ENCODE peak calls at places on chromosome 2, in four cellular contexts. N is GM12878, L is HepG2, Q is K562. E is an unnamed sample.

GRCh38 chr2:3745901-3746300 is 42.5 kb downstream of the DCDC2C start:
- DNase-seq in N (no peak), L (no peak), Q (no peak), E (no peak)

GRCh38 chr2:189799531-189799930 is 15.3 kb downstream of the PMS1 start:
- DNase-seq in N (no peak), L (no peak), Q (no peak), E (no peak)

GRCh38 chr2:138649571-138649970 is 130.6 kb downstream of the NXPH2 start:
- DNase-seq in N (no peak), L (no peak), Q (no peak), E (no peak)

GRCh38 chr2:171159326-171160118 is 1.2 kb downstream of the TLK1 start:
- DNase-seq in N (no peak), L (peak), Q (peak), E (peak)

GRCh38 chr2:120245933-120246332 is 6.7 kb upstream of the RALB start:
- DNase-seq in N (no peak), L (no peak), Q (no peak), E (no peak)

GRCh38 chr2:109699646-109700045 is 85.5 kb downstream of the SOWAHC start:
- DNase-seq in N (no peak), L (no peak), Q (no peak), E (no peak)

GRCh38 chr2:183214680-183215079 is 90.4 kb downstream of the NUP35 start:
- DNase-seq in N (no peak), L (no peak), Q (no peak), E (no peak)

GRCh38 chr2:229273384-229274338 is 2.6 kb upstream of the PID1 start:
- DNase-seq in N (peak), L (peak), Q (peak), E (peak)

GRCh38 chr2:217520361-217521010 is 482.3 kb downstream of the TNS1 start:
- DNase-seq in N (no peak), L (no peak), Q (no peak), E (no peak)

GRCh38 chr2:191942114-191943103 is 95.5 kb upstream of the CAVIN2 start:
- DNase-seq in N (no peak), L (no peak), Q (no peak), E (no peak)

GRCh38 chr2:149679286-149679685 is 91.7 kb upstream of the MMADHC start:
- DNase-seq in N (no peak), L (no peak), Q (no peak), E (no peak)

GRCh38 chr2:113157108-113157896 is 16.5 kb upstream of the PSD4 start:
- DNase-seq in N (no peak), L (no peak), Q (peak), E (peak)

GRCh38 chr2:229815858-229816257 is 101.5 kb upstream of the DNER start:
- DNase-seq in N (no peak), L (no peak), Q (no peak), E (no peak)

GRCh38 chr2:24304098-24304497 is 56.2 kb downstream of the ITSN2 start:
- DNase-seq in N (no peak), L (peak), Q (peak), E (no peak)

GRCh38 chr2:136917281-136917680 is 151.9 kb downstream of the THSD7B start:
- DNase-seq in N (no peak), L (no peak), Q (no peak), E (no peak)

GRCh38 chr2:204239756-204240155 is 303.2 kb downstream of the ICOS start:
- DNase-seq in N (no peak), L (no peak), Q (no peak), E (no peak)

GRCh38 chr2:237196866-237197618 is 111.4 kb downstream of the COPS8 start:
- DNase-seq in N (no peak), L (no peak), Q (peak), E (no peak)

GRCh38 chr2:152555048-152555447 is 162.2 kb downstream of the PRPF40A start:
- DNase-seq in N (no peak), L (no peak), Q (no peak), E (no peak)

GRCh38 chr2:187711122-187711521 is 156.9 kb upstream of the TFPI start:
- DNase-seq in N (no peak), L (no peak), Q (no peak), E (no peak)

GRCh38 chr2:11658208-11658607 is 11.8 kb downstream of the NTSR2 start:
- DNase-seq in N (no peak), L (no peak), Q (peak), E (no peak)

GRCh38 chr2:43105586-43106562 is 120.5 kb downstream of the ZFP36L2 start:
- DNase-seq in N (peak), L (peak), Q (peak), E (peak)

GRCh38 chr2:98524168-98524567 is 79.5 kb downstream of the INPP4A start:
- DNase-seq in N (no peak), L (no peak), Q (no peak), E (no peak)

GRCh38 chr2:60478660-60479059 is 74.8 kb downstream of the BCL11A start:
- DNase-seq in N (no peak), L (no peak), Q (no peak), E (no peak)

GRCh38 chr2:176105727-176106635 is 1.1 kb upstream of the HOXD11 start:
- DNase-seq in N (no peak), L (no peak), Q (no peak), E (no peak)

GRCh38 chr2:207725815-207726578 is 14.6 kb downstream of the CCNYL1 start:
- DNase-seq in N (no peak), L (no peak), Q (no peak), E (no peak)

GRCh38 chr2:197969391-197969893 is 165.0 kb downstream of the PLCL1 start:
- DNase-seq in N (no peak), L (no peak), Q (peak), E (no peak)

GRCh38 chr2:213216461-213216860 is 65.0 kb upstream of the IKZF2 start:
- DNase-seq in N (no peak), L (no peak), Q (no peak), E (no peak)

GRCh38 chr2:47501374-47502200 is 98.6 kb downstream of the MSH2 start:
- DNase-seq in N (no peak), L (no peak), Q (no peak), E (no peak)

GRCh38 chr2:9407363-9407811 is 15.9 kb downstream of the ITGB1BP1 start:
- DNase-seq in N (no peak), L (no peak), Q (no peak), E (no peak)

GRCh38 chr2:43459455-43459854 is 136.4 kb downstream of the THADA start:
- DNase-seq in N (no peak), L (peak), Q (no peak), E (no peak)

GRCh38 chr2:119293254-119293653 is 69.6 kb downstream of the STEAP3 start:
- DNase-seq in N (no peak), L (no peak), Q (no peak), E (no peak)

GRCh38 chr2:241775223-241776177 is 1.1 kb upstream of the GAL3ST2 start:
- DNase-seq in N (no peak), L (peak), Q (no peak), E (no peak)

GRCh38 chr2:109232306-109232705 is 103.3 kb downstream of the SH3RF3 start:
- DNase-seq in N (no peak), L (no peak), Q (no peak), E (no peak)

GRCh38 chr2:6813573-6813972 is 52.1 kb downstream of the CMPK2 start:
- DNase-seq in N (no peak), L (no peak), Q (no peak), E (no peak)

GRCh38 chr2:170177950-170178781 is at the start of gene MYO3B:
- DNase-seq in N (no peak), L (no peak), Q (no peak), E (no peak)

GRCh38 chr2:16952805-16953204 is 287.2 kb upstream of the CYRIA start:
- DNase-seq in N (no peak), L (no peak), Q (no peak), E (no peak)

GRCh38 chr2:227388537-227389011 is 825 bp upstream of the SCYGR1 start:
- DNase-seq in N (no peak), L (no peak), Q (no peak), E (no peak)

GRCh38 chr2:98637401-98638144 is 29.2 kb downstream of the UNC50 start:
- DNase-seq in N (peak), L (no peak), Q (no peak), E (no peak)

DNA sequence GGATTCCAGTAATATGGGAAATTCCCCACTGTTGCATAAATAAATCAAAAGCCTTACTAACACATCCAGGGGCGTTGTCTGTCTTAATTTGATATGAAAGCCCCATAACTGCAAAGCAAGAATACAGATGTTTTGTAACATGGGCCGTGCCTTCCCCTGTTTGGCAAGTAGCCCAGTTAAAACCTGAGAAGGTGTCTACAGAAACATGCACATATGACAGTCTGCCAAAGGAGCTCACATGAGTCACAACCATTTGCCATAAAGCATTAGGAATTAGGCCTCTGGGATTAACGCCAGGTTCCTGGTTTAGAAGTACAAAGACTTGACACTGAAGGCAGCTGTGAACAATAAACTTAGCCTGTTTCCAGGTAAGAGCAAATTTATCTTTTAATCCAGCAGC is 43.1 kb upstream of the LONRF2 start:
- DNase-seq in N (no peak), L (no peak), Q (peak), E (no peak)
- TF ChIP-seq TARDBP in N (no peak), L (no peak), Q (no peak), E (no peak)

DNA sequence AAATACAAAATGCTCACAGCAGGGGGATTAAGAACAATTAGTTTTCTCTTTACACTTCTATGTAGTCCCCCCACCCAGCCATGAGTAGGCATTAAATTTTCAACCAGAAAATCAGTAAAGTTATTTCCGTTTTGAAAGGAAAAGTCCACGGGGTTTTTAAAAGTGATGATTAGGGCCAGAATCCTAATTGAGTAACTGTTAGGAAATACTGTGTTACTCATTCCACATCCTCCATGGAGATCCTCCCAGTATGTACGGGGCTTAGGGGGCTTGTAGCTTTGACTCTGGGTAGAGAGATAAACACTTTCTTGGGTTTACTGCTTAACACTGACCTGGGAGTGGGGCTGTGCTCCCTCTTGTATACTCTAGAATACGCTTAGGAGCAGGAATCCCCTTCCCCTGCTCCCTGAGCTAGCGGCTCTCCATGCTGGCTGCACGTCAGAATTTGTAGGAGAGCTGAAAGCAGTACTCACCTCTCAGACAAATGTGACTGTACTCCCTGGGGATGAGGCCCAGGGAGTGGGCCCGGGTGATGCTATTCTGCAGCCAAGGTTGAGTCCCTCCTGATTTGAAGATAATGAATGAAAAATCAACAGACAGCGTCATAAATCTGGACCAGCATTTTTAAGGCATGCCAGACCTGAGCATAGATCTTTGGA is 100.5 kb downstream of the SLC4A3 start:
- DNase-seq in N (no peak), L (no peak), Q (no peak), E (peak)
- TF ChIP-seq SP1 in N (no peak), L (no peak), Q (no peak), E (no peak)

GRCh38 chr2:111704246-111704645 is 179.7 kb downstream of the ANAPC1 start:
- DNase-seq in N (no peak), L (peak), Q (no peak), E (no peak)
- TF ChIP-seq TARDBP in N (no peak), L (no peak), Q (no peak), E (no peak)

GRCh38 chr2:209472386-209472832 is 48.6 kb downstream of the MAP2 start:
- DNase-seq in N (no peak), L (no peak), Q (no peak), E (no peak)
- TF ChIP-seq SP1 in N (no peak), L (no peak), Q (no peak), E (no peak)

GRCh38 chr2:232422051-232422450 is 15.4 kb downstream of the ALPG start:
- DNase-seq in N (no peak), L (no peak), Q (no peak), E (no peak)

GRCh38 chr2:232421189-232421785 is 14.6 kb downstream of the ALPG start:
- DNase-seq in N (no peak), L (no peak), Q (no peak), E (no peak)

GRCh38 chr2:232419245-232420072 is 12.8 kb downstream of the ALPG start:
- DNase-seq in N (no peak), L (no peak), Q (no peak), E (no peak)

GRCh38 chr2:232420073-232420454 is 13.4 kb downstream of the ALPG start:
- DNase-seq in N (no peak), L (no peak), Q (no peak), E (no peak)

DNA sequence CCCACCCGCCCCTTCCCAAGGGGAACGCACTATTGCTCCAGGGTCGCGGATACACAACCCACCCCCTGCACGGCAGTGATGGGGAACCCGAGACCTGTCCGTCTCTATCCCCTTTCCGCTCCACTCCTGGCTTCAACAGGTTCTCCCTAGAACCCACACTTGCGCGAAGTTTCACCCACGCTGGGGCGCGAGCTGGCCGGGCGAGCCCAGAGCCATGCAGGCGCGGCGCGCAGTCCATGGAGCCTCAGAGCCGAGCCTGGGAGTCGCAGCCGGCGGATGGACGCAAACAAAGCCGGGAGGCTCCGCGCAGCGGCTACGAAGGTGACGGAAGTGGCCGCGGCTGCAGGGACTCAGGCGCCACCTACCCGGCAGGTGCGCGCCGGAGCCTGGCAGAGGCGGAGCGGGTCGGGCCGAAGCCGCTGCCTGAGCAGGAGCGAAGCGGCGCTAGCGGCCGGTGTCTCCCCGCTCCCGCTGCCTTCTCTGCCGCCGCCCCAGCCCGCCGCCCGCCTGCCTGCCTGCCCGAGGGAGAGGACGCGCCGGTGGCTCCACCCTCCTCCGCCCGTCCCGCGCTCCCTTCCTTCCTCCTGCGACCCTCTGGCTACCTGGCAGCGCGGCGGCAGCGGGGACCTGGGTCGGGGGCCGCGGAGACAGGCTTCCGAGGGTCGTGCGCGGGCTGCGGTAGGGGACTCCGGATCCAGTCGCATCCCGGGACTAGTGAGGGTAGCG is 14.0 kb downstream of the ALPG start:
- DNase-seq in N (no peak), L (peak), Q (no peak), E (peak)
- TF ChIP-seq TARDBP in N (no peak), L (no peak), Q (no peak), E (no peak)

DNA sequence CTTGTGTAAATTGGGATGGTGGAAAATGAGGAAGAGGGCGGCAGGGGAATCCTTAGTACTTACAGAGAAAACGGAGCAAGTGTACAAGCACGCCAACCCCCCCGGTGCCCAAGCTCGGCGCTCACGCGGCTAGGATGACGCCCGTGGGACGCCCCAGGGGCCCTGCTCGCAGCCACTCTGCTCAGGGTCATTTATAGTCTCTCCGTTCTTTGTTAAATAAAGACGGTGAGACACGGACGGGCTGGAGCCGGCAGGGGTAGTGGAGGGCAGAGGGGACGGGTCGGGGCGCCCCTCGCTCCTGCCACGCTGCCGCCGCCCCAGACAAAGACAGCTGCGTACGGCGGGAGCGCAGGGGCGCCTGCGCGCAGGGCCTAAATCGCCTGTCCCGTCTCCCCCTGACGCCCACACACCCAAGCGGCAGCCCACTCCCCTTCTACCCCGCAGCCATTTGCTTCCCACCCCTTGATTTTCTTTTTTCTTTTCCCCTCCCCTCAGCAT is 37.8 kb downstream of the PCBP1 start:
- DNase-seq in N (no peak), L (no peak), Q (peak), E (peak)
- TF ChIP-seq SP1 in N (no peak), L (no peak), Q (no peak), E (no peak)

GRCh38 chr2:231696004-231696367 is 12.3 kb upstream of the PTMA start:
- DNase-seq in N (no peak), L (no peak), Q (no peak), E (no peak)
- TF ChIP-seq TARDBP in N (no peak), L (no peak), Q (no peak), E (no peak)

GRCh38 chr2:202009019-202009481 is 24.6 kb upstream of the FZD7 start:
- DNase-seq in N (no peak), L (no peak), Q (no peak), E (no peak)

GRCh38 chr2:202009563-202009962 is 24.1 kb upstream of the FZD7 start:
- DNase-seq in N (no peak), L (no peak), Q (no peak), E (no peak)

GRCh38 chr2:202005272-202005887 is 28.3 kb upstream of the FZD7 start:
- DNase-seq in N (peak), L (no peak), Q (no peak), E (no peak)

GRCh38 chr2:202002381-202002780 is 31.3 kb upstream of the FZD7 start:
- DNase-seq in N (no peak), L (no peak), Q (no peak), E (no peak)

GRCh38 chr2:202007015-202008011 is 26.3 kb upstream of the FZD7 start:
- DNase-seq in N (no peak), L (no peak), Q (no peak), E (no peak)
- TF ChIP-seq SP1 in N (no peak), L (no peak), Q (no peak), E (no peak)

GRCh38 chr2:162840598-162841246 is 2.2 kb upstream of the KCNH7 start:
- DNase-seq in N (peak), L (peak), Q (peak), E (peak)
- TF ChIP-seq TARDBP in N (no peak), L (peak), Q (no peak), E (no peak)

GRCh38 chr2:225895126-225895525 is 495.6 kb downstream of the NYAP2 start:
- DNase-seq in N (no peak), L (no peak), Q (no peak), E (no peak)
- TF ChIP-seq SP1 in N (no peak), L (no peak), Q (no peak), E (no peak)

E was measured in HEK293T.